ENCODE peak calls at places on chromosome 16, in four cellular contexts. One of them, this sample, is unnamed.

GRCh38 chr16:84505249-84506156 is 1.0 kb upstream of the MEAK7 start:
- DNase-seq in GM12864: no peak
- DNase-seq in HL-60: no peak
- DNase-seq in AG04450: no peak
- DNase-seq in this sample: peak; percentile 84

GRCh38 chr16:83233153-83233552 is 574.6 kb upstream of the HSBP1 start:
- DNase-seq in GM12864: no peak
- DNase-seq in HL-60: no peak
- DNase-seq in AG04450: no peak
- DNase-seq in this sample: no peak

GRCh38 chr16:24609740-24610420 is 70.5 kb downstream of the RBBP6 start:
- DNase-seq in GM12864: no peak
- DNase-seq in HL-60: no peak
- DNase-seq in AG04450: no peak
- DNase-seq in this sample: no peak

GRCh38 chr16:64202571-64202970 is 919.3 kb downstream of the CDH11 start:
- DNase-seq in GM12864: no peak
- DNase-seq in HL-60: no peak
- DNase-seq in AG04450: no peak
- DNase-seq in this sample: no peak

GRCh38 chr16:65500007-65500406 is 378.1 kb upstream of the CDH11 start:
- DNase-seq in GM12864: no peak
- DNase-seq in HL-60: no peak
- DNase-seq in AG04450: no peak
- DNase-seq in this sample: no peak

GRCh38 chr16:65312071-65312470 is 190.2 kb upstream of the CDH11 start:
- DNase-seq in GM12864: no peak
- DNase-seq in HL-60: no peak
- DNase-seq in AG04450: no peak
- DNase-seq in this sample: no peak

GRCh38 chr16:14618566-14618965 is 11.5 kb downstream of the PARN start:
- DNase-seq in GM12864: no peak
- DNase-seq in HL-60: no peak
- DNase-seq in AG04450: no peak
- DNase-seq in this sample: no peak

GRCh38 chr16:7350801-7351200 is 18.2 kb downstream of the RBFOX1 start:
- DNase-seq in GM12864: no peak
- DNase-seq in HL-60: no peak
- DNase-seq in AG04450: no peak
- DNase-seq in this sample: no peak

GRCh38 chr16:66474750-66475199 is 47.7 kb downstream of the BEAN1 start:
- DNase-seq in GM12864: peak; percentile 24
- DNase-seq in HL-60: peak; percentile 77
- DNase-seq in AG04450: no peak
- DNase-seq in this sample: no peak

GRCh38 chr16:19559242-19559910 is 3.9 kb downstream of the VPS35L start:
- DNase-seq in GM12864: no peak
- DNase-seq in HL-60: peak; percentile 29
- DNase-seq in AG04450: peak; percentile 46
- DNase-seq in this sample: no peak

DNA sequence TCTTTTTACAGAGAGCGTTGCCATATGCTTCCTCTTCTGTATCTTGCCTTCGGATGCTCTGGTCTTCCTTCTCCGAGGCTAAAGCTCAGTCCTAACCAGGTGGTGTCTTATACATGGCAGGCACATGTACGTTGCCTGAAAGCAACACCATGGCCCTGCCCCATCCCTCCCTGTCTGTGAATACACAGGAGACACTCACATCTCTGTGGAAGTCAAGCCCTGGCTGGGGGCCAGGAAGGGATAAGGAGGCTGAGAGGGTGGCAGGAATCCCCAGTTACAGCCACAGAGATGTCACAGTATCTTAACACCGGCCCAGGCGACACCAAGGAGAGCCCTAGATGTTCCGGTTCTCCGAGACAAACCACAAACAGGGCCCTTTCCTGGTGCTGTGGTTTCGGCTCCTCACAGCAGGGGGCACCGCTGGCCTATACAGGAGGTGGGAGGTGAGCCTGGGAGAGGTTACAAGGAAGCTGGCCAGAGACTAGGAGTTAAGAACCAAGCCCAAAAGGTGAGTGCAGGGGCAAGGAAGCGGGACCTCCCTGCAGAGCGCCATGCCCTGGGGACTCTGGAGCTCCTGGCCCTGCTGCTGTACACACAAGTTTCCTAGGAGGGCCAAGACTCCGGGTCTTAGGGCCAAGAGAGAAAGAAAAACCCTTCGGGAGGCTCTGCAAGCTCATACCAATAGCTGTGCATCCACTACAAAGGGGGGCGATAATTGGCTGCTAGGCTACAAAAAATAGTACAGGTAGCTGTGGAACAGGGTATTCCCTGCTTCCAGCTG is 41.7 kb downstream of the SRL start:
- DNase-seq in GM12864: no peak
- DNase-seq in HL-60: peak; percentile 72
- DNase-seq in AG04450: peak; percentile 36
- DNase-seq in this sample: no peak
- TF ChIP-seq CTCF in GM12864: peak; percentile 35
- TF ChIP-seq CTCF in HL-60: peak; percentile 22
- TF ChIP-seq CTCF in AG04450: peak; percentile 88
- TF ChIP-seq CTCF in this sample: peak; percentile 78

DNA sequence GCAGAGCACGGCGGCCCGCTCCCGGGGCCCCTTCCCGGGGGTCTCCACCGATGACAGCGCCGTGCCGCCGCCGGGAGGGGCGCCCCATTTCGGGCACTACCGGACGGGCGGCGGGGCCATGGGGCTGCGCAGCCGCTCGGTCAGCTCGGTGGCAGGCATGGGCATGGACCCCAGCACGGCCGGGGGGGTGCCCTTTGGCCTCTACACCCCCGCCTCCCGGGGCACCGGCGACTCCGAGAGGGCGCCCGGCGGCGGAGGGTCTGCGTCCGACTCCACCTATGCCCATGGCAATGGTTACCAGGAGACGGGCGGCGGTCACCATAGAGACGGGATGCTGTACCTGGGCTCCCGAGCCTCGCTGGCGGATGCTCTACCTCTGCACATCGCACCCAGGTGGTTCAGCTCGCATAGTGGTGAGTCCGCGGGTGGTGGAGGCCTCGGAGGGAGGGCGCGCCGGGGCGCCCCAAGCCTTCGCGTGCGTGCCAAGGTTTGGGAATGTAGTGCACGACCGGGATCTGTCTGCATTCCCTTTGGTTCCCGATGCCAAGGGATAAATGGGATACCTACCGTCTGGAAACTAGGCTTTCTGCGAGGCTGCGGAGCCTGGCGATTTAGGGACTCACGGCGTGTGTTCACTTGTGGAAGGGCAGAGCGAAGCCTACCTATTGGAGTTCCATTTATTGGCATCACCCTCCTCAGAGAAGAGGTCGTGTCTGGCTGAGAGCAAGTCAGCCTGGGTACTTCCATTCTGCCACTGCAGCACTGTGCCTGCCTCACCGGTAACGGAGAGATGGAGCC is 1.1 kb downstream of the ZNRF1 start:
- DNase-seq in GM12864: no peak
- DNase-seq in HL-60: peak; percentile 27
- DNase-seq in AG04450: no peak
- DNase-seq in this sample: no peak
- TF ChIP-seq CTCF in GM12864: peak; percentile 4
- TF ChIP-seq CTCF in HL-60: no peak
- TF ChIP-seq CTCF in AG04450: no peak
- TF ChIP-seq CTCF in this sample: peak; percentile 47

GRCh38 chr16:526181-527014 is 1.1 kb upstream of the CAPN15 start:
- DNase-seq in GM12864: no peak
- DNase-seq in HL-60: peak; percentile 20
- DNase-seq in AG04450: no peak
- DNase-seq in this sample: no peak
- TF ChIP-seq CTCF in GM12864: no peak
- TF ChIP-seq CTCF in HL-60: no peak
- TF ChIP-seq CTCF in AG04450: no peak
- TF ChIP-seq CTCF in this sample: no peak

DNA sequence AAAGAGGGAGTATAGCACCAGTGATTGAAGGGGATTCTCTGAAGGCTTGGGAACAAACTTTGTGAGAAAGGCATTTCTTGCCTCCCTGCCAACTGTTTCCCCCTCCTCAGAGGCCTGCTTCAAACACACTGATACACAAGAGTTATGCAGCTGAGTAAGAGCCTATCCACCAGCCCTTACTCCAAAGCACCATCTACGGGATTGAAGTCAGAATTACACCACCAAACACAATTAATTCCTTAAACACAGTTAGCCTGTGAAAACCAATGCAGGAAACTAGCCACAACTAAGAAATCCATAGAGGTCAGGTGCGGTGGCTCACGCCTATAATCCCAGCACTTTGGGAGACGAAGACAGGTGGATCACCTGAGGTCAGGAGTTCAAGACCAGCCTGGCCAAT is 138.3 kb downstream of the SHCBP1 start:
- DNase-seq in GM12864: no peak
- DNase-seq in HL-60: no peak
- DNase-seq in AG04450: no peak
- DNase-seq in this sample: no peak
- TF ChIP-seq CTCF in GM12864: no peak
- TF ChIP-seq CTCF in HL-60: no peak
- TF ChIP-seq CTCF in AG04450: no peak
- TF ChIP-seq CTCF in this sample: no peak

GRCh38 chr16:68455631-68456030 is 7.3 kb upstream of the SMPD3 start:
- DNase-seq in GM12864: no peak
- DNase-seq in HL-60: no peak
- DNase-seq in AG04450: no peak
- DNase-seq in this sample: no peak
- TF ChIP-seq CTCF in GM12864: no peak
- TF ChIP-seq CTCF in HL-60: no peak
- TF ChIP-seq CTCF in AG04450: no peak
- TF ChIP-seq CTCF in this sample: no peak

GRCh38 chr16:70454221-70455034 is at the start of gene FCSK:
- DNase-seq in GM12864: no peak
- DNase-seq in HL-60: peak; percentile 57
- DNase-seq in AG04450: peak; percentile 10
- DNase-seq in this sample: no peak
- TF ChIP-seq CTCF in GM12864: peak; percentile 12
- TF ChIP-seq CTCF in HL-60: no peak
- TF ChIP-seq CTCF in AG04450: no peak
- TF ChIP-seq CTCF in this sample: peak; percentile 22

GRCh38 chr16:74304164-74304834 is 7.7 kb downstream of the PSMD7 start:
- DNase-seq in GM12864: no peak
- DNase-seq in HL-60: no peak
- DNase-seq in AG04450: no peak
- DNase-seq in this sample: no peak
- TF ChIP-seq CTCF in GM12864: peak; percentile 20
- TF ChIP-seq CTCF in HL-60: peak; percentile 12
- TF ChIP-seq CTCF in AG04450: peak; percentile 49
- TF ChIP-seq CTCF in this sample: peak; percentile 73

DNA sequence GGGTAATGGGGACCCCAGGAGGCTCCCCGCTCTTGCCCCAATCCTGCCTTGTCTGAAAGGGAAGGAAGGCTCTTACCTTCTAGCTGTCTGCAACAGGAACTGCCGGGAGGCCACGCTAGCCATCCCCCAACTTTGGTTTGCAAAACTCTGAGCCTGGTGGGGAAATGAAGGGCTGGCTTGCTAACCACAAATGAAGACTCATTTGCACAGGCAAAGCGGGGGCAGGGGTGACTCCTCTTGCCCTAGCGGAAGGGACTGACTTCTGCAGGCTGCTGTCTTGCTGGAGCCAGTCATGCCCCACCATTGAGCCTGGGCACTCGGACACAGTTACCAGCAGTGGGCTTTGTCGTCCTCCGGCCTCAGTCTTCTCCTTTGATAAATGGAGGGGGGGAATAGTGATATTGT is 52.6 kb downstream of the PLCG2 start:
- DNase-seq in GM12864: peak; percentile 95
- DNase-seq in HL-60: peak; percentile 95
- DNase-seq in AG04450: no peak
- DNase-seq in this sample: no peak
- TF ChIP-seq CTCF in GM12864: peak; percentile 64
- TF ChIP-seq CTCF in HL-60: no peak
- TF ChIP-seq CTCF in AG04450: no peak
- TF ChIP-seq CTCF in this sample: no peak

This sample was measured in chondrocyte.